ENCODE peak calls at places on chromosomes 2 and 18, in four cellular contexts. W is epithelial cell of proximal tubule, H is fibroblast of mammary gland, K is tibial artery. Q is an unnamed sample.

GRCh38 chr2:23375448-23375847 is 9.5 kb upstream of the KLHL29 start:
- DNase-seq in W (no peak), H (no peak), K (no peak), Q (no peak)

GRCh38 chr2:240593026-240593702 is 6.6 kb downstream of the CAPN10 start:
- DNase-seq in W (no peak), H (no peak), K (no peak), Q (peak; percentile 37)

GRCh38 chr2:29014811-29015414 is 33.8 kb downstream of the TOGARAM2 start:
- DNase-seq in W (no peak), H (peak; percentile 46), K (no peak), Q (peak; percentile 86)

GRCh38 chr18:40413160-40413559 is 1541.9 kb upstream of the PIK3C3 start:
- DNase-seq in W (no peak), H (peak; percentile 37), K (no peak), Q (no peak)

GRCh38 chr2:154375625-154376020 is 322.9 kb upstream of the KCNJ3 start:
- DNase-seq in W (peak; percentile 22), H (peak; percentile 77), K (no peak), Q (no peak)

GRCh38 chr2:85547089-85547858 is 8.3 kb downstream of the MAT2A start:
- DNase-seq in W (no peak), H (peak; percentile 33), K (no peak), Q (no peak)

GRCh38 chr2:5915926-5916325 is 223.7 kb downstream of the SOX11 start:
- DNase-seq in W (no peak), H (no peak), K (no peak), Q (no peak)

GRCh38 chr18:79524181-79525078 is 128.7 kb downstream of the NFATC1 start:
- DNase-seq in W (no peak), H (no peak), K (peak; percentile 16), Q (no peak)

GRCh38 chr2:28471214-28471613 is 24.6 kb upstream of the PLB1 start:
- DNase-seq in W (no peak), H (no peak), K (no peak), Q (no peak)

GRCh38 chr18:43160509-43160908 is 45.0 kb upstream of the RIT2 start:
- DNase-seq in W (no peak), H (peak; percentile 63), K (no peak), Q (no peak)

GRCh38 chr2:40680547-40680946 is 228.7 kb upstream of the SLC8A1 start:
- DNase-seq in W (no peak), H (peak; percentile 38), K (no peak), Q (no peak)
- H3K4me3 ChIP-seq in W (no peak overlapping the region), H (no peak overlapping the region), K (peak overlapping the region; percentile 5), Q (peak overlapping the region; percentile 25)

GRCh38 chr2:55010149-55010591 is 40.1 kb downstream of the RTN4 start:
- DNase-seq in W (no peak), H (peak; percentile 80), K (peak; percentile 61), Q (peak; percentile 33)
- H3K4me3 ChIP-seq in W (peak overlapping the region; percentile 34), H (no peak overlapping the region), K (peak overlapping the region; percentile 27), Q (peak overlapping the region; percentile 72)

DNA sequence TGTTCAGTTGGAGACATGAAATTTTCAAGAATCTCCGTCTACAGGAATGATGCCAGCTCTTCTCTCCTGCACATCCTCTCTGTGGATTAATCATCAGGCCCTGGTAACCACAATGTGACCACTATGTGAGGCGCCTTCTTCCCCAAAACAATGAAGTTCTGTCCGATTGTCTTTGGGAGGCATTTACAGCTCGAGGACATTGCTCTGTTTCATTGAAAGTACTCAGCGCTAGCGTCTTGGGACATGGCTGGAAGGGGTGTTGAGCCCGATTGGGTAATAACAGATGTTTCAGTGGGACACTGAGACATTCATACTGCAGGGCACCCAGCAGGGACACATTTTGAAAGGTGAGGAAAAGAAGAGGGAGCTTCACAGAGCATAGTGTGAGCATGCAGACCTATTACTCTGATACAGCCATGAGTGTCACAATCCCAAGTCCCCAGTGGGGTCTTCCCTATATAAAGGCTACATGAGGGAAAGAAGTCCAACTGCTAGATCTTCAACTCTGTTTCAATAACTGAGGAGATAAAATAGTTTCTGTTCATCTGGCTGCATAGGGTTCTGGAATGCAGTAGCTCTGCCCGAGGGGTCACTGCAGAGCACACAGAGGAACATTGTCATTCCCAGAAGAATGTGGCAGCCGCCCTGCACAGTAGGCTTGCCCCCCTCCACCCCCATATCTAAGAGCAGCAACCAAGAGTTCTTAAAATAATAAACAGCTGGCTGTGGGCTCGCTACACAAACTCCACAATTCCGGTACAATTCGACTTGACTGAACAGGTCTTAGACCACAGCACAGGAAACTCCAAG is 237.3 kb downstream of the OSR1 start:
- DNase-seq in W (no peak), H (peak; percentile 90), K (no peak), Q (no peak)
- H3K4me3 ChIP-seq in W (no peak overlapping the region), H (no peak overlapping the region), K (no peak overlapping the region), Q (no peak overlapping the region)

DNA sequence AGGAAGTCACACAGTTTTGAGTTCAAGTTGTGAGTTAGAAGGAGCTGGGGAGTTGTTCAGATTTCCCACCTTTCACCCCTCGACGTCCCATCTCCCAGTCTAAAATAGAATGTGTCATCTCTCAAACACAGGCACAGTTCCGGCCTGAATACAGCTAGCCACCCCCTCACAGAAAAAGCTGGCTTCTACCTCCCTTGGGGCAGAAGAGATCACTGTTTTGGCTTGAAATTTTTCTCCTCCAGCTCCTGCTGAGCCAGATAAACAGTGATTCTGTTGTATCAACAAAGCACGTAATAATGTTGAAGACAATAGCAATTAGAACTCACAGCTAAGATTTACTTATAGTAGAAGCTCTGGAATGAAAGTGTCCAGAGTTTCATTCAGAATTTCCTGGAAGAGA is 74.7 kb downstream of the KIAA2012 start:
- DNase-seq in W (no peak), H (peak; percentile 68), K (no peak), Q (no peak)
- H3K4me3 ChIP-seq in W (no peak overlapping the region), H (no peak overlapping the region), K (no peak overlapping the region), Q (no peak overlapping the region)

DNA sequence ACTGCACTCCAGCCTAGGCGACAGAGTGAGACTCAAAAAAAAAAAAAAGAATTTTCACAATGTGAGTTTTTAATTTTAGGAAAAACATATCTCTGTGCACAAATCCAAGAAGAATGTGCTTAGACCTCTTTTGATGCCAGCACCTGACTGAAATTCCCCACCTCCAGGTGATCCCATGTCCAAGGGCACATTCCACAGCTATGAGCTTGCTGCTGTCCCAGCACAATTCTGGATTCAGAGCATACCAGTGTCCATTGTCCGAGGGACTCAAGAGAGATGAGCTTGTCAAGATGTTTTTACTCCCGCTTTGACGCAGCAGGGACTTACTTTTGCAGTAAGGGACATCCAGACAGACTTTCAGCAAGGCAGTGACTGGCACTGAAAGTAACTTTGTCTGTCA is 489.1 kb upstream of the ACVR2A start:
- DNase-seq in W (peak; percentile 32), H (no peak), K (no peak), Q (no peak)
- H3K4me3 ChIP-seq in W (no peak overlapping the region), H (no peak overlapping the region), K (no peak overlapping the region), Q (no peak overlapping the region)

GRCh38 chr18:34709104-34709503 is 994 bp upstream of the DTNA start:
- DNase-seq in W (peak; percentile 54), H (peak; percentile 96), K (peak; percentile 23), Q (peak; percentile 27)

GRCh38 chr18:34707670-34708069 is 2.4 kb upstream of the DTNA start:
- DNase-seq in W (peak; percentile 69), H (peak; percentile 95), K (peak; percentile 56), Q (no peak)

GRCh38 chr18:34710430-34711386 is 610 bp downstream of the DTNA start:
- DNase-seq in W (no peak), H (peak; percentile 77), K (no peak), Q (no peak)

GRCh38 chr18:34704823-34705222 is 5.3 kb upstream of the DTNA start:
- DNase-seq in W (no peak), H (no peak), K (no peak), Q (no peak)

GRCh38 chr18:34709631-34710429 is at the start of gene DTNA:
- DNase-seq in W (peak; percentile 57), H (peak; percentile 98), K (no peak), Q (no peak)
- H3K4me3 ChIP-seq in W (peak within 1 kb of the TSS; percentile 7), H (peak within 1 kb of the TSS; percentile 52), K (peak within 1 kb of the TSS; percentile 33), Q (peak within 1 kb of the TSS; percentile 53)

DNA sequence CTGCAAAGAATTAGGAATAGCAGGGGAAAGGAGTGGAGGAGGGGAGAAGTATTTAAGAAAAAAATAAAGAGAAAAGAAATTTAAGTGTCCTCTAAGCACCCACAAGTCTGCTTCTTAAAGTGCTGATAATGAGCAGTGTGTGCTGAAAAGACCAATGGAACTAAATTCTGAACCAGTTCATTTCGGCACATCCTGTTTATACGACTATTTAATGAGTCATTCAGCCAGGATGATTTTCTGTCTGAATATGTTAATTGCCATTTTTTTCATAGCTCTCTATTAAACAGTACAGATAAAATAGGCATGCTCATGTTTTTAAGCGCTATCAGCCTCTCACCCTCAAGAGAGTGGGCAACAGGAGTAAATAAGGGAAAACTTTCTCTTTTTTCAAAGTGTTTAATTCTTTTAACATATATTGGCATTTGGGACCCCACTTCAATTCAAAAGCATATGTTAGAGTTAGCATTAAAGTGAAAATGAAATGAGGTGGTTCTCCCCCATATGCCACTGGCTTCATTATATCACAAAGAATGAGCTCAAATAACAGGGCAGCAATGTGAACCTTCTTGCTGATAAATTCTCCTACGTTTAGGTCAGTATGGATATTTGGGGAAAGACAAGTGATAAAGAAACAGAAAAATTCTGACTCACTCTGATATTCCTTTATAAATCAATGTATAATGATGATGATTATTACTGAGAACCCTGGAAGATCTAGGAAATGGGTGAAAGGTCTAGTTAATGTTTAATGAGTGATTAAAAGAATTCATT is 87.5 kb downstream of the TCF4 start:
- DNase-seq in W (no peak), H (peak; percentile 81), K (no peak), Q (no peak)
- H3K4me3 ChIP-seq in W (no peak overlapping the region), H (peak overlapping the region; percentile 25), K (no peak overlapping the region), Q (no peak overlapping the region)

Q was measured in psoas muscle.